ENCODE peak calls at places on chromosomes 2 and 18, in eight cellular contexts. X is suprapubic skin, P is breast epithelium, H is IMR-90, G is sigmoid colon, K is ovary, N is gastrocnemius medialis, Q is tibial nerve. D is an unnamed sample.

GRCh38 chr2:127418300-127419111 is at the start of gene PROC:
- DNase-seq in P (no peak), G (no peak), Q (no peak), X (no peak), K (no peak), H (no peak), N (no peak), D (no peak)

GRCh38 chr2:184556639-184557038 is 41.7 kb upstream of the ZNF804A start:
- DNase-seq in P (no peak), N (no peak), K (no peak), Q (no peak), H (no peak), G (no peak), X (no peak), D (no peak)

GRCh38 chr18:27860701-27861107 is 316.2 kb downstream of the CDH2 start:
- DNase-seq in X (no peak), H (peak), N (no peak), K (no peak), P (no peak), G (no peak), Q (no peak), D (no peak)

GRCh38 chr2:234851451-234851850 is 100.4 kb upstream of the SH3BP4 start:
- DNase-seq in X (no peak), H (no peak), N (no peak), P (no peak), K (no peak), G (no peak), Q (no peak), D (no peak)

GRCh38 chr2:121709776-121710469 is 26.8 kb downstream of the NIFK start:
- DNase-seq in Q (no peak), N (no peak), X (no peak), K (no peak), P (no peak), G (no peak), H (no peak), D (no peak)

GRCh38 chr2:138201326-138201725 is 237.1 kb downstream of the HNMT start:
- DNase-seq in P (no peak), X (no peak), K (no peak), G (no peak), Q (no peak), H (peak), N (no peak), D (no peak)

GRCh38 chr18:24118750-24119577 is 19.9 kb upstream of the CABYR start:
- DNase-seq in K (peak), Q (peak), H (peak), X (peak), P (peak), G (peak), N (peak), D (peak)

GRCh38 chr2:127080226-127080940 is 26.6 kb downstream of the BIN1 start:
- DNase-seq in K (no peak), X (no peak), G (no peak), P (no peak), N (peak), Q (no peak), H (no peak), D (no peak)

GRCh38 chr2:207014424-207014823 is 75.1 kb downstream of the CPO start:
- DNase-seq in P (no peak), N (no peak), X (no peak), G (no peak), K (no peak), Q (no peak), H (no peak), D (no peak)

GRCh38 chr2:182649316-182649715 is 66.7 kb upstream of the DNAJC10 start:
- DNase-seq in G (no peak), X (no peak), K (no peak), H (peak), Q (no peak), P (no peak), N (no peak), D (no peak)

GRCh38 chr2:135600915-135601314 is 69.6 kb downstream of the R3HDM1 start:
- DNase-seq in G (no peak), N (no peak), Q (no peak), X (no peak), P (no peak), K (no peak), H (peak), D (no peak)

GRCh38 chr2:65075605-65076344 is 19.6 kb downstream of the CEP68 start:
- DNase-seq in K (peak), P (no peak), Q (no peak), H (no peak), G (no peak), X (no peak), N (no peak), D (peak)

GRCh38 chr2:188665196-188665595 is 309.0 kb upstream of the COL3A1 start:
- DNase-seq in G (no peak), P (no peak), N (no peak), K (no peak), Q (no peak), X (no peak), H (peak), D (no peak)

GRCh38 chr2:234571620-234572407 is 74.9 kb upstream of the ARL4C start:
- DNase-seq in N (no peak), X (no peak), H (peak), G (no peak), Q (no peak), P (no peak), K (no peak), D (no peak)

GRCh38 chr18:25351280-25351772 is 640 bp downstream of the ZNF521 start:
- DNase-seq in N (no peak), Q (no peak), P (no peak), G (no peak), K (peak), X (no peak), H (peak), D (no peak)

GRCh38 chr18:25350561-25351201 is 1.3 kb downstream of the ZNF521 start:
- DNase-seq in X (peak), G (peak), H (peak), P (no peak), Q (peak), K (peak), N (peak), D (peak)

GRCh38 chr18:25352629-25353005 is 651 bp upstream of the ZNF521 start:
- DNase-seq in G (no peak), Q (no peak), N (no peak), P (no peak), K (no peak), X (no peak), H (no peak), D (no peak)

GRCh38 chr18:25353080-25353479 is 1.1 kb upstream of the ZNF521 start:
- DNase-seq in G (no peak), N (no peak), H (no peak), K (no peak), X (no peak), Q (no peak), P (no peak), D (no peak)

GRCh38 chr18:25351773-25352628 is at the start of gene ZNF521:
- DNase-seq in Q (peak), X (peak), N (peak), G (peak), H (peak), K (peak), P (peak), D (peak)
- TF ChIP-seq POLR2A in Q (peak), X (no peak), N (peak), G (no peak), H (peak), K (peak), P (peak), D (no peak)

DNA sequence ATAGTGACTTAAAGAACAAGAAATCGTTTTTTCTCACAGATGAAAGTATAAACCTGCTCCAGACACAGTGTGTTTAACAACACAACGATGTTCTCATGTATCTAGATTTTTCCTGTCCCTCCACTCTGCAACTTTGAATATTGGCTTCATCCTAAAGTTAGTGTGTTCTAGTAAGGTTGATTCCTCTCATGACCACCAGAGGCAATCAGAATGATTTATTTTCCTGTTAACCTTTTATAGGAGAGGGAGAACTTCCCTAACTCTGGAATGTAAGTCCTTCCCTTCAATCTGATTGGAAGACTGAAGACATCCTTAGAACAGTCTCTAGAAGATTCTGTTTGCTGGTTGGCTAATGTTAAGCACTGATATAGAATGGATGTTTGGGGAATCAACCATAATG is 41.0 kb upstream of the TAF4B start:
- DNase-seq in Q (no peak), G (no peak), P (no peak), N (no peak), H (no peak), X (no peak), K (no peak), D (no peak)
- TF ChIP-seq CTCF in Q (no peak), G (no peak), P (no peak), N (no peak), H (no peak), X (no peak), K (no peak), D (no peak)

DNA sequence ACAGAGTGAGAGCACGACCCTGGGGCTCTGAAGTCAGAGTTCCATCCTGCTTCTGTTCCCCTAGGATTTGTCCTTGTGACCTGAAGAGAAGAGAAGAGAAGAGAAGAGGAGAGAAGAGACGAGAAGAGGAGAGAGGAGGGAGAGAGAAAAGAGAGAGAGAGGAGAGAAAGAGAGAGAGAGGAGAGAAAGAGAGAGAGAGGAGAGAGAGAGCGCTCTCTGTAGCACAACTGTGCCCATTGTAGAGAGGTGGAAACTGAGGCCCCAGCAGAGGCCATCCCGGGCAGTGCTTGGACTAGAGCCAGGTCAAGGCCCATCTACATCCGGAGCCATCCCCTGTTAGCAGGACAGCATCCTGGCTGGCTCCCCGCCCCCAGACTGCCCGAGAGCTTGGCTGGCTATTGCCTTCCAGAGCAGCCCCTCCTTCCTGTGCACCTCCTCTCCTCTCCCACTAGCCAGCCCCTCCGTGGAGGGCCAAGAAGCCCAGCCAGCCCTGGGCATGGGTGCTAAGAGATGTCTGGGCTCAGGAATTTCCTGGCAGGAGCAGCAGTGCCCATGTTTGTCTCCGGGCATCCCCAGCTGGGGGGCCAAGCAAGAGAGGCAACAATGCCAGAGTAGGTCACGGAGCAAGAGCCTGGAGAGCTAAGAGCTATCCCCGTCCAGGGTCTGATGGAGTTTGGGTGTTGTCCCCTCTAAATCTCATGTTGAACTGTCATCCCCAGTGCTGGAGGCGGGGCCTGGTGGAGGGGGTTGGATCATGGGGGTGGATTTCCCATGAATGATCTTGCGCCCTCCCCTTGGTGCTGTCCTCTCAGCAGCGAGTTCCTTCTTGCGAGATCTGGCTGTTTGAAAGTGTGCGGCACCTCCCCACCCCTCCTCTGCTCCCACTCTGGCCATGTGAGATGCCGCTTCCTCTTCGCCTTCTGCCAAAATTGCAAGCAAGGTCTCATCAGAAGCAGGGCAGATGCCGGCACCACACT is 18.2 kb upstream of the GPR55 start:
- DNase-seq in X (no peak), K (no peak), G (no peak), P (no peak), N (no peak), Q (no peak), H (no peak), D (peak)
- TF ChIP-seq POLR2A in X (no peak), K (no peak), G (no peak), P (no peak), N (no peak), Q (no peak), H (no peak), D (no peak)

GRCh38 chr2:238126338-238126737 is 12.1 kb upstream of the KLHL30 start:
- DNase-seq in H (no peak), X (no peak), N (no peak), G (no peak), K (no peak), P (no peak), Q (no peak), D (no peak)

GRCh38 chr2:238126775-238127164 is 11.7 kb upstream of the KLHL30 start:
- DNase-seq in K (no peak), X (no peak), G (no peak), Q (no peak), P (no peak), H (no peak), N (no peak), D (no peak)

GRCh38 chr2:238129166-238130010 is 9.1 kb upstream of the KLHL30 start:
- DNase-seq in X (no peak), P (no peak), N (no peak), K (no peak), Q (no peak), G (no peak), H (no peak), D (no peak)

GRCh38 chr2:238128061-238129040 is 10.1 kb upstream of the KLHL30 start:
- DNase-seq in K (no peak), H (no peak), N (no peak), Q (no peak), P (no peak), G (no peak), X (no peak), D (no peak)

GRCh38 chr2:238127165-238128060 is 11.1 kb upstream of the KLHL30 start:
- DNase-seq in P (no peak), Q (no peak), H (peak), K (peak), N (no peak), X (no peak), G (peak), D (no peak)
- TF ChIP-seq CTCF in P (no peak), Q (no peak), H (no peak), K (no peak), N (no peak), X (no peak), G (no peak), D (no peak)

GRCh38 chr2:85231242-85231805 is 96.5 kb downstream of the TGOLN2 start:
- DNase-seq in G (no peak), K (no peak), H (no peak), X (no peak), N (no peak), Q (no peak), P (no peak), D (no peak)
- TF ChIP-seq POLR2A in G (no peak), K (no peak), H (no peak), X (no peak), N (no peak), Q (no peak), P (no peak), D (no peak)

GRCh38 chr2:231393149-231394131 is 2.1 kb upstream of the B3GNT7 start:
- DNase-seq in G (no peak), P (no peak), N (no peak), Q (no peak), H (no peak), X (no peak), K (no peak), D (no peak)

GRCh38 chr2:231392431-231393148 is 2.9 kb upstream of the B3GNT7 start:
- DNase-seq in X (no peak), Q (no peak), G (no peak), K (no peak), H (no peak), N (no peak), P (no peak), D (no peak)

GRCh38 chr2:231396058-231396821 is 730 bp downstream of the B3GNT7 start:
- DNase-seq in N (no peak), Q (no peak), P (no peak), H (no peak), X (no peak), K (no peak), G (no peak), D (no peak)

GRCh38 chr2:231395188-231396057 is at the start of gene B3GNT7:
- DNase-seq in K (no peak), Q (no peak), X (no peak), H (no peak), N (no peak), G (no peak), P (no peak), D (no peak)

DNA sequence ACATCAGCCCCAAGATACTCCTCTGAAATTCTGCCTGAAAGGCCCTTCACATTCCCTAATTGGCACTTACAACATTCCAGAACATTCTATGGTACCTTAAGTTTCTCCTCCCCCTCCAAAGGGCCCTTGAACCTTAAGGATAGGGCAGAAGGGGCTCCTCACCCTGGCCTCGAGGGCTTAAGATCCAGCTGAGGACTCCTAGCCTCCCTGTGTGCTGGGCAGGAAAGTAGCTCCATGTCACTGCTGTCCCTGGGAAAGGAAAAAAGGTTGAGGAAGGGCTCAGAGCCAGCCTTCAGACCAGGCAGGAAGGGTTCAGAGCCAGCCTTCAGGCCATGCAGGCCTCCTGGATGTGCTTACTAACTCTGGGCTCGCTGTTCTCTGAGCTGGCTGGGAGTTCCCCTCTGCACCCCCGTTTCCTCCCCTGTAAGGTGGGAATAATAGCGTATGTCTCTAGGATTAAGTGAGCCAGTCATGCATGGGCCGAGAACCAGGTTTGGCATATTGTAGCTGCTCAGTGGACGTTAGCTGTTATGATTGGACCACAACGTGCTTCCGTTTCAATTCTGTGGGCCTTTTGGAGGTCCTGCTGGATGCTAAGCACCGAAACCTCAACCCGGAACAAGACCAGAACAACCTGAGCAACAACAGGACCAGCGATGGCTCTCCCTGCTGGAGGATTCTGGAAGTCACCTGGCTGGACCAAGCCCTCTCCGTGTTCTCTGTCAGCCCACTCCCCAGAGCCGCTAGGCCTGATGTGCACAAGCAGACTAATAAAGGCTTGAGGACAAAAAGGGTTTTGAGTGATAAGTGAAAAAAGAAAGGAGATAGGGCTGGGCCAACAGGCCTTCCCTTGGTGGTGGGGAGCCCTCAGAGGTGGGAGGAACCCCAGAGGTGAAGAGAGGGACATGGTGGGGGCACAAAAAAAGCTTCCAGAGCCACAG is 1.0 kb upstream of the B3GNT7 start:
- DNase-seq in H (no peak), K (no peak), G (no peak), X (no peak), Q (no peak), N (no peak), P (no peak), D (no peak)
- TF ChIP-seq CTCF in H (no peak), K (no peak), G (no peak), X (no peak), Q (no peak), N (no peak), P (no peak), D (no peak)

GRCh38 chr2:217858519-217859466 is 144.0 kb downstream of the TNS1 start:
- DNase-seq in X (peak), N (peak), Q (peak), K (peak), G (peak), P (no peak), H (peak), D (peak)

GRCh38 chr2:217856871-217857270 is 145.9 kb downstream of the TNS1 start:
- DNase-seq in P (no peak), Q (no peak), X (no peak), G (peak), H (no peak), N (peak), K (peak), D (no peak)

GRCh38 chr2:217856159-217856558 is 146.6 kb downstream of the TNS1 start:
- DNase-seq in G (peak), H (no peak), N (peak), Q (no peak), X (no peak), K (no peak), P (no peak), D (no peak)

GRCh38 chr2:217859926-217860325 is 142.9 kb downstream of the TNS1 start:
- DNase-seq in X (no peak), Q (no peak), H (no peak), K (no peak), N (peak), P (no peak), G (peak), D (no peak)

GRCh38 chr2:217857624-217858506 is 144.9 kb downstream of the TNS1 start:
- DNase-seq in H (no peak), G (peak), K (no peak), N (peak), P (no peak), X (no peak), Q (no peak), D (no peak)
- TF ChIP-seq POLR2A in H (no peak), G (no peak), K (no peak), N (peak), P (no peak), X (no peak), Q (no peak), D (no peak)

DNA sequence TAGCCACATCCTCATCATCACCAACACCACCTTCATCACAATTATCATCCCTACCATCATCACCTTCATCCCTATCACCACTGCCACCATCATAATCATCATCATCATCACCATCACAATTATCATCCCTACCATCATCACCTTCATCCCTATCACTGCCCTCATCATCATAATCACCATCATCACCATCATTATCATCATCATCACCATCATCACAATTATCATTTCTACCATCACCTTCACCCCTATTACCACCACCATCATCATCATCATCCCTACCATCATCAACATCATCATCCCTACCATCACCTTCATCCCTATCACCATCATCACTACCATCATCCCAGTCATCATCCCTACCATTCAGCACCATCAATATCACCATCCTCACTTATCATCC is 140.5 kb downstream of the LOXHD1 start:
- DNase-seq in G (no peak), P (no peak), Q (no peak), K (no peak), N (no peak), H (no peak), X (no peak), D (no peak)
- TF ChIP-seq CTCF in G (no peak), P (no peak), Q (no peak), K (no peak), N (no peak), H (no peak), X (no peak), D (no peak)

D was measured in lower leg skin.